ENCODE peak calls at places on chromosomes 16 and 17, in nine cellular contexts. I is activated naive CD4-positive, alpha-beta T cell; Q is nephron progenitor cell; K is GM04504; X is fibroblast of lung; G is naive thymus-derived CD8-positive, alpha-beta T cell; W is anterior cingulate cortex; L is tibial artery; S is body of pancreas. B is an unnamed sample.

GRCh38 chr17:38710603-38710962 is 5.5 kb downstream of the MLLT6 start:
- DNase-seq in I (no peak), Q (no peak), K (no peak), X (no peak), G (no peak), W (no peak), L (no peak), S (no peak), B (no peak)

GRCh38 chr16:58507195-58507962 is 7.4 kb downstream of the NDRG4 start:
- DNase-seq in I (no peak), Q (no peak), K (no peak), X (no peak), G (no peak), W (no peak), L (no peak), S (peak; percentile 8), B (no peak)

GRCh38 chr17:73151888-73152633 is 12.7 kb upstream of the SSTR2 start:
- DNase-seq in I (no peak), Q (no peak), K (no peak), X (no peak), G (no peak), W (no peak), L (no peak), S (no peak), B (no peak)

GRCh38 chr17:17235212-17236174 is 1.5 kb downstream of the FLCN start:
- DNase-seq in I (no peak), Q (no peak), K (peak; percentile 32), X (peak; percentile 18), G (no peak), W (no peak), L (no peak), S (peak; percentile 53), B (no peak)

GRCh38 chr17:66190738-66191606 is 961 bp downstream of the CEP112 start:
- DNase-seq in I (no peak), Q (no peak), K (no peak), X (peak; percentile 75), G (peak; percentile 16), W (no peak), L (no peak), S (no peak), B (no peak)

GRCh38 chr17:34445145-34445544 is 82.1 kb upstream of the CCL1 start:
- DNase-seq in I (no peak), Q (no peak), K (no peak), X (no peak), G (no peak), W (no peak), L (no peak), S (no peak), B (no peak)

GRCh38 chr17:42458497-42459255 is at the start of gene ATP6V0A1:
- DNase-seq in I (peak; percentile 85), Q (peak; percentile 95), K (peak; percentile 59), X (peak; percentile 84), G (peak; percentile 87), W (peak; percentile 91), L (peak; percentile 93), S (peak; percentile 97), B (peak; percentile 80)

GRCh38 chr16:18950469-18951185 is 24.4 kb upstream of the SMG1 start:
- DNase-seq in I (no peak), Q (no peak), K (no peak), X (no peak), G (peak; percentile 7), W (no peak), L (no peak), S (no peak), B (no peak)

B was measured in activated CD4-positive, CD25-positive, alpha-beta regulatory T cell.